ENCODE peak calls at places on chromosomes 1 and 21, in four cellular contexts. M, E, X and N are unnamed samples.
A peak's percentile ranks its signal among the peaks of the same experiment; 100 is the strongest.

GRCh38 chr21:18164933-18165332 is 79.7 kb upstream of the CHODL start:
- DNase-seq in E (no peak), X (no peak), M (no peak), N (no peak)

GRCh38 chr1:172360511-172360910 is 60.0 kb upstream of the C1orf105 start:
- DNase-seq in X (no peak), M (peak; percentile 33), E (no peak), N (no peak)

GRCh38 chr1:86998727-86999126 is 84.3 kb downstream of the HS2ST1 start:
- DNase-seq in E (no peak), M (peak; percentile 24), X (no peak), N (no peak)

GRCh38 chr1:153532161-153532560 is 3.6 kb downstream of the S100A6 start:
- DNase-seq in M (no peak), X (no peak), E (no peak), N (no peak)

GRCh38 chr1:19651141-19651737 is 7.1 kb downstream of the NBL1 start:
- DNase-seq in X (peak; percentile 70), E (peak; percentile 73), M (no peak), N (peak; percentile 81)

GRCh38 chr1:12167493-12168429 is 970 bp downstream of the TNFRSF1B start:
- DNase-seq in M (no peak), E (no peak), X (no peak), N (no peak)

GRCh38 chr1:10617931-10618885 is 143.5 kb downstream of the PEX14 start:
- DNase-seq in X (no peak), E (no peak), M (no peak), N (no peak)

GRCh38 chr1:204191481-204191880 is 4.8 kb downstream of the KISS1 start:
- DNase-seq in M (no peak), E (no peak), X (no peak), N (no peak)

GRCh38 chr1:180252638-180253536 is 22.8 kb downstream of the LHX4 start:
- DNase-seq in E (no peak), M (peak; percentile 47), X (peak; percentile 70), N (peak; percentile 77)

GRCh38 chr1:40818264-40818961 is 34.8 kb downstream of the KCNQ4 start:
- DNase-seq in X (peak; percentile 58), M (peak; percentile 41), E (peak; percentile 51), N (peak; percentile 28)

GRCh38 chr21:31173881-31174555 is 135.7 kb upstream of the KRTAP19-8 start:
- DNase-seq in M (no peak), E (no peak), X (peak; percentile 41), N (no peak)

GRCh38 chr1:183633676-183634343 is 1.8 kb downstream of the ARPC5 start:
- DNase-seq in E (no peak), M (peak; percentile 77), X (no peak), N (peak; percentile 88)

GRCh38 chr1:183632087-183632486 is 3.5 kb downstream of the ARPC5 start:
- DNase-seq in E (no peak), M (no peak), X (no peak), N (peak; percentile 86)

GRCh38 chr1:183632964-183633363 is 2.6 kb downstream of the ARPC5 start:
- DNase-seq in M (no peak), X (no peak), E (no peak), N (no peak)

GRCh38 chr1:183628537-183628936 is 7.0 kb downstream of the ARPC5 start:
- DNase-seq in X (no peak), M (no peak), E (no peak), N (no peak)

DNA sequence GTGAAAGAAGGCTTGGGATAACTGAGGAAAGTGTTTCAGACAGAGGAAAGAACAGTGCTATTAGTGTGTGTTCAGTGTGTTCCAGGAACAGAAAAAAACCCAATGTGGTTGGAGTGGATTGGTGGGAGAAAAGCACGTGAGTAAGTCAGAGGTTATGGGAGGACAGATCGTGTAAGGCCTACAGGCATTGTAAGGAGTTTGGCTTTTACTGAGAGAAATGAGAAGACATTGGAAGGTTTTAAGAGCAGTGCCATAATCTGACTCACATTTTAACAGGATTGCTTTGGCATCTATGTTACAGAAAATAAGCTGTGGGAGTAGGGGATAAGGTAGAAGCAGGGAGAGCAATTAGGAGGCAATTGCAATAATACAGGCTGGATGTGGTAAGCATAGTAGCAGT is 4.8 kb downstream of the ARPC5 start:
- DNase-seq in X (no peak), E (no peak), M (no peak), N (peak; percentile 33)
- H3K4me3 ChIP-seq in X (no peak overlapping the region), E (no peak overlapping the region), M (no peak overlapping the region), N (peak overlapping the region; percentile 92)

DNA sequence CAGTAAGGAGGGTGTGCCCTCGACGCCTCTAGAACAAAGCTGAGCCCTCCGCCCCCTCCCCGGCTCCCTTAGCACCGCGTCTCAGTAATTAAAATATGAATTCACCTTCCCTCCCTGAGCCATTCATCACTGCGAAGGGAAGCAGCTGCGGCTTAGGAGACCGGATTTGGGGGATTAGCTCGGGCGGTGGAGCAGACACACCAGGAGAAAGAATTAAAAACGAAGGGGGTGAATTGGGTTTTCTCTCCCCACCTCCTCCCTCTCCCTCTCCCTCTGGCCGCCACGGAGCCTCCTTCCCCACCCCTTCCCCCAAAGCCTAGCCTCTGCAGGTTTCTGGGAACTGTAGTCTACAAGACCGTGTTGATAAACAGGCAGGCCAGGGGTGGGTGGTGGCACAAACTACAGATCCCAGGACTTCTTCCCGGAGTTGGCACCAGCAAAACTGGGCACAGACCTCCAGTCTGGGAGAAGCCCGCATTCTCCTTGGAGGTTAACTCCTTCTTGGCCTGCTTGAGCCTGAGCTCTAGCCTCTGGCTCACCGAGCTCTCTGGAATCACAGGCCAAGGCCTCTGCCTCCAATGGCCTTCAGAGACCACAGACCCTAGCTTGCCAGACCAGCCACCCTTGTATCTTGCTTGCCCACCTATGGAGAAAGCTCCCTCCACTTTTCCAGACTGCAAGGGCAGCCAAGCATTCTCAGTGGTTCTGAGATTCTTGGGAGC is 10.8 kb downstream of the BLACAT1 start:
- DNase-seq in E (peak; percentile 75), M (no peak), X (peak; percentile 37), N (no peak)
- H3K4me1 ChIP-seq in E (peaks cover 10% of the 10 kb centered on the region), M (peaks cover 72% of the 10 kb centered on the region), X (peaks cover 62% of the 10 kb centered on the region), N (no peaks in the 10 kb centered on the region)

GRCh38 chr21:39612233-39613028 is at the start of gene B3GALT5:
- DNase-seq in X (no peak), E (no peak), M (no peak), N (peak; percentile 80)
- H3K4me3 ChIP-seq in X (no peak within 1 kb of the TSS), E (peak within 1 kb of the TSS; percentile 27), M (no peak within 1 kb of the TSS), N (peak within 1 kb of the TSS; percentile 59)

DNA sequence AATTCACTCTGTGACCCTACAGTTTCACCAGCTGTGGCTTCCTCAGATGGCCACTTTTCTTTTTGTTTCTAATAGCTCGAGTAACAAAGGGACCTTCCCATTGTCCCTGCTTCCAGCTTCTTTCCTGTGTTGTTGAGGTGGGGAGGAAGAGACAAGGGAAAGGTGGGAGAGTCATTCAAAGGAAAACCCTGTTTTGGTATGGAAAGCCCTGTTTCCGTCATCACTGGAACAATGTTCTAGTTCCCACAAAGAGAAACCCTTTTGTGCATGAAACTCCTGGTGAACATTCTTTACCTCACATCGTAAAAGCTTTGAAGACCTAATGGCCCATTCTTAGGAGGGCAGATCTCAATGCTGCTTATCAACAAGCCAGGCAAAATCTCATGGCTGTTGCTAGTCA is 62.2 kb downstream of the ABCA4 start:
- DNase-seq in X (no peak), E (no peak), M (no peak), N (no peak)
- H3K4me1 ChIP-seq in X (peaks cover 73% of the 10 kb centered on the region), E (peaks cover 4% of the 10 kb centered on the region), M (peaks cover 21% of the 10 kb centered on the region), N (peaks cover 41% of the 10 kb centered on the region)